ENCODE peak calls at places on chromosomes 3 and 15, in five cellular contexts. E is GM03348, T is lung, I is fibroblast of the conjunctiva, X is anterior cingulate cortex. W is an unnamed sample.

GRCh38 chr15:93485438-93485837 is 396.4 kb upstream of the RGMA start:
- DNase-seq in E (no peak), T (no peak), I (no peak), X (no peak), W (no peak)

GRCh38 chr15:39486546-39487081 is 94.3 kb upstream of the THBS1 start:
- DNase-seq in E (no peak), T (no peak), I (no peak), X (no peak), W (no peak)

GRCh38 chr3:43270078-43270477 is 16.3 kb upstream of the SNRK start:
- DNase-seq in E (no peak), T (no peak), I (no peak), X (no peak), W (no peak)

GRCh38 chr3:194075802-194076460 is 60.0 kb upstream of the HES1 start:
- DNase-seq in E (no peak), T (no peak), I (no peak), X (no peak), W (no peak)

GRCh38 chr15:85097706-85098105 is 116.0 kb downstream of the PDE8A start:
- DNase-seq in E (no peak), T (no peak), I (no peak), X (no peak), W (no peak)

GRCh38 chr3:13667330-13667729 is 118.4 kb downstream of the FBLN2 start:
- DNase-seq in E (no peak), T (no peak), I (no peak), X (no peak), W (no peak)

GRCh38 chr3:11245827-11246662 is 26.2 kb upstream of the ATG7 start:
- DNase-seq in E (no peak), T (no peak), I (no peak), X (no peak), W (no peak)

GRCh38 chr15:39845582-39845981 is 62.9 kb upstream of the FSIP1 start:
- DNase-seq in E (no peak), T (no peak), I (no peak), X (no peak), W (no peak)

GRCh38 chr3:63964287-63965073 is 52.3 kb upstream of the SCAANT1 start:
- DNase-seq in E (no peak), T (peak), I (no peak), X (no peak), W (peak)

GRCh38 chr3:171825222-171825828 is 15.0 kb upstream of the PLD1 start:
- DNase-seq in E (peak), T (no peak), I (no peak), X (no peak), W (no peak)

GRCh38 chr3:152316318-152316717 is 47.6 kb downstream of the MBNL1 start:
- DNase-seq in E (no peak), T (no peak), I (no peak), X (no peak), W (no peak)

GRCh38 chr3:10248984-10249748 is 907 bp downstream of the TATDN2 start:
- DNase-seq in E (peak), T (no peak), I (no peak), X (peak), W (peak)

GRCh38 chr15:92159906-92160841 is 233.5 kb upstream of the ST8SIA2 start:
- DNase-seq in E (no peak), T (no peak), I (no peak), X (no peak), W (no peak)

GRCh38 chr15:72155635-72156616 is 37.7 kb downstream of the SENP8 start:
- DNase-seq in E (peak), T (peak), I (peak), X (peak), W (peak)

GRCh38 chr15:69578792-69579587 is 126.4 kb downstream of the RPLP1 start:
- DNase-seq in E (no peak), T (peak), I (no peak), X (no peak), W (peak)

GRCh38 chr15:52709172-52709979 is 30.2 kb upstream of the ATOSA start:
- DNase-seq in E (no peak), T (no peak), I (no peak), X (no peak), W (peak)

GRCh38 chr15:99211926-99212325 is 37.5 kb downstream of the TTC23 start:
- DNase-seq in E (no peak), T (no peak), I (no peak), X (no peak), W (no peak)

W was measured in thyroid gland.